ENCODE peak calls at places on chromosomes 11 and 22, in five cellular contexts. N, P, B, V and T are unnamed samples.

GRCh38 chr11:9855579-9856260 is 191.8 kb downstream of the SWAP70 start:
- DNase-seq in P (no peak), N (no peak), B (no peak), V (no peak), T (no peak)

GRCh38 chr11:108559904-108560303 is 33.7 kb downstream of the EXPH5 start:
- DNase-seq in V (peak), B (no peak), P (no peak), N (no peak), T (no peak)

GRCh38 chr11:96314326-96315050 is 28.5 kb downstream of the MAML2 start:
- DNase-seq in P (no peak), B (no peak), N (no peak), V (no peak), T (no peak)

GRCh38 chr11:118921929-118922744 is 3.6 kb downstream of the BCL9L start:
- DNase-seq in B (no peak), N (no peak), V (peak), P (no peak), T (no peak)

GRCh38 chr11:108223449-108224149 is 732 bp downstream of the ATM start:
- DNase-seq in B (no peak), V (no peak), P (peak), N (no peak), T (no peak)

GRCh38 chr11:13316528-13316961 is 39.0 kb downstream of the BMAL1 start:
- DNase-seq in B (no peak), N (no peak), V (peak), P (no peak), T (no peak)

GRCh38 chr22:22228421-22228820 is 16.2 kb upstream of the VPREB1 start:
- DNase-seq in V (no peak), N (no peak), P (no peak), B (no peak), T (no peak)

GRCh38 chr22:17410576-17410975 is 41.3 kb downstream of the CECR2 start:
- DNase-seq in P (no peak), V (no peak), N (no peak), B (no peak), T (no peak)

GRCh38 chr11:26905368-26905767 is 88.5 kb upstream of the FIBIN start:
- DNase-seq in P (no peak), V (no peak), B (no peak), N (no peak), T (no peak)